ENCODE peak calls at places on chromosome 2, in ten cellular contexts. One of them, this sample, is unnamed.

GRCh38 chr2:236607471-236608307 is 38.1 kb downstream of the ACKR3 start:
- DNase-seq in AG04449: no peak
- DNase-seq in skeletal muscle cell: peak; percentile 19
- DNase-seq in K562: peak; percentile 28
- DNase-seq in GM23338: peak; percentile 42
- DNase-seq in SK-N-SH: peak; percentile 19
- DNase-seq in right lobe of liver: no peak
- DNase-seq in HCT116: no peak
- DNase-seq in uterus: no peak
- DNase-seq in pancreas: no peak
- DNase-seq in this sample: no peak

GRCh38 chr2:185279999-185280398 is 458.6 kb upstream of the FSIP2 start:
- DNase-seq in AG04449: no peak
- DNase-seq in skeletal muscle cell: no peak
- DNase-seq in K562: no peak
- DNase-seq in GM23338: peak; percentile 43
- DNase-seq in SK-N-SH: peak; percentile 3
- DNase-seq in right lobe of liver: no peak
- DNase-seq in HCT116: no peak
- DNase-seq in uterus: no peak
- DNase-seq in pancreas: no peak
- DNase-seq in this sample: no peak

GRCh38 chr2:185978634-185979405 is 240.2 kb downstream of the FSIP2 start:
- DNase-seq in AG04449: no peak
- DNase-seq in skeletal muscle cell: peak; percentile 59
- DNase-seq in K562: no peak
- DNase-seq in GM23338: no peak
- DNase-seq in SK-N-SH: peak; percentile 6
- DNase-seq in right lobe of liver: no peak
- DNase-seq in HCT116: peak; percentile 35
- DNase-seq in uterus: no peak
- DNase-seq in pancreas: no peak
- DNase-seq in this sample: no peak

GRCh38 chr2:239041062-239041461 is 193.2 kb downstream of the TWIST2 start:
- DNase-seq in AG04449: no peak
- DNase-seq in skeletal muscle cell: no peak
- DNase-seq in K562: no peak
- DNase-seq in GM23338: no peak
- DNase-seq in SK-N-SH: no peak
- DNase-seq in right lobe of liver: no peak
- DNase-seq in HCT116: no peak
- DNase-seq in uterus: no peak
- DNase-seq in pancreas: peak; percentile 35
- DNase-seq in this sample: no peak

GRCh38 chr2:56017784-56018183 is 94.2 kb upstream of the EFEMP1 start:
- DNase-seq in AG04449: no peak
- DNase-seq in skeletal muscle cell: no peak
- DNase-seq in K562: no peak
- DNase-seq in GM23338: no peak
- DNase-seq in SK-N-SH: no peak
- DNase-seq in right lobe of liver: no peak
- DNase-seq in HCT116: no peak
- DNase-seq in uterus: no peak
- DNase-seq in pancreas: no peak
- DNase-seq in this sample: no peak

GRCh38 chr2:70008290-70008689 is 46.9 kb upstream of the ASPRV1 start:
- DNase-seq in AG04449: no peak
- DNase-seq in skeletal muscle cell: no peak
- DNase-seq in K562: no peak
- DNase-seq in GM23338: no peak
- DNase-seq in SK-N-SH: no peak
- DNase-seq in right lobe of liver: no peak
- DNase-seq in HCT116: no peak
- DNase-seq in uterus: no peak
- DNase-seq in pancreas: no peak
- DNase-seq in this sample: no peak

GRCh38 chr2:145729993-145730770 is 1210.3 kb upstream of the ZEB2 start:
- DNase-seq in AG04449: no peak
- DNase-seq in skeletal muscle cell: no peak
- DNase-seq in K562: peak; percentile 47
- DNase-seq in GM23338: no peak
- DNase-seq in SK-N-SH: no peak
- DNase-seq in right lobe of liver: no peak
- DNase-seq in HCT116: no peak
- DNase-seq in uterus: no peak
- DNase-seq in pancreas: no peak
- DNase-seq in this sample: no peak

GRCh38 chr2:133791191-133791590 is 222.9 kb upstream of the NCKAP5 start:
- DNase-seq in AG04449: peak; percentile 44
- DNase-seq in skeletal muscle cell: no peak
- DNase-seq in K562: no peak
- DNase-seq in GM23338: no peak
- DNase-seq in SK-N-SH: no peak
- DNase-seq in right lobe of liver: no peak
- DNase-seq in HCT116: no peak
- DNase-seq in uterus: no peak
- DNase-seq in pancreas: no peak
- DNase-seq in this sample: no peak

GRCh38 chr2:237488901-237489860 is 2.1 kb downstream of the MLPH start:
- DNase-seq in AG04449: no peak
- DNase-seq in skeletal muscle cell: no peak
- DNase-seq in K562: no peak
- DNase-seq in GM23338: no peak
- DNase-seq in SK-N-SH: no peak
- DNase-seq in right lobe of liver: no peak
- DNase-seq in HCT116: no peak
- DNase-seq in uterus: no peak
- DNase-seq in pancreas: peak; percentile 44
- DNase-seq in this sample: peak; percentile 80

GRCh38 chr2:108447947-108448677 is 894 bp upstream of the GCC2 start:
- DNase-seq in AG04449: no peak
- DNase-seq in skeletal muscle cell: no peak
- DNase-seq in K562: no peak
- DNase-seq in GM23338: no peak
- DNase-seq in SK-N-SH: no peak
- DNase-seq in right lobe of liver: no peak
- DNase-seq in HCT116: no peak
- DNase-seq in uterus: no peak
- DNase-seq in pancreas: peak; percentile 67
- DNase-seq in this sample: no peak

GRCh38 chr2:32357545-32358482 is 991 bp downstream of the BIRC6 start:
- DNase-seq in AG04449: no peak
- DNase-seq in skeletal muscle cell: no peak
- DNase-seq in K562: peak; percentile 65
- DNase-seq in GM23338: peak; percentile 64
- DNase-seq in SK-N-SH: peak; percentile 77
- DNase-seq in right lobe of liver: peak; percentile 59
- DNase-seq in HCT116: peak; percentile 6
- DNase-seq in uterus: peak; percentile 39
- DNase-seq in pancreas: peak; percentile 67
- DNase-seq in this sample: no peak

GRCh38 chr2:28209312-28209711 is 183.3 kb upstream of the FOSL2 start:
- DNase-seq in AG04449: no peak
- DNase-seq in skeletal muscle cell: peak; percentile 37
- DNase-seq in K562: no peak
- DNase-seq in GM23338: no peak
- DNase-seq in SK-N-SH: no peak
- DNase-seq in right lobe of liver: no peak
- DNase-seq in HCT116: no peak
- DNase-seq in uterus: no peak
- DNase-seq in pancreas: no peak
- DNase-seq in this sample: no peak

GRCh38 chr2:46706264-46706983 is 209.2 kb downstream of the MCFD2 start:
- DNase-seq in AG04449: no peak
- DNase-seq in skeletal muscle cell: no peak
- DNase-seq in K562: no peak
- DNase-seq in GM23338: no peak
- DNase-seq in SK-N-SH: no peak
- DNase-seq in right lobe of liver: no peak
- DNase-seq in HCT116: no peak
- DNase-seq in uterus: no peak
- DNase-seq in pancreas: no peak
- DNase-seq in this sample: no peak

GRCh38 chr2:95208101-95208500 is 780 bp downstream of the ZNF892 start:
- DNase-seq in AG04449: no peak
- DNase-seq in skeletal muscle cell: no peak
- DNase-seq in K562: no peak
- DNase-seq in GM23338: no peak
- DNase-seq in SK-N-SH: no peak
- DNase-seq in right lobe of liver: no peak
- DNase-seq in HCT116: no peak
- DNase-seq in uterus: no peak
- DNase-seq in pancreas: no peak
- DNase-seq in this sample: no peak

GRCh38 chr2:163395602-163396001 is 340.2 kb downstream of the FIGN start:
- DNase-seq in AG04449: no peak
- DNase-seq in skeletal muscle cell: no peak
- DNase-seq in K562: no peak
- DNase-seq in GM23338: no peak
- DNase-seq in SK-N-SH: no peak
- DNase-seq in right lobe of liver: no peak
- DNase-seq in HCT116: no peak
- DNase-seq in uterus: no peak
- DNase-seq in pancreas: no peak
- DNase-seq in this sample: no peak

GRCh38 chr2:113894156-113894743 is 4.4 kb downstream of the ACTR3 start:
- DNase-seq in AG04449: peak; percentile 47
- DNase-seq in skeletal muscle cell: peak; percentile 75
- DNase-seq in K562: no peak
- DNase-seq in GM23338: peak; percentile 15
- DNase-seq in SK-N-SH: no peak
- DNase-seq in right lobe of liver: no peak
- DNase-seq in HCT116: peak; percentile 29
- DNase-seq in uterus: no peak
- DNase-seq in pancreas: no peak
- DNase-seq in this sample: peak; percentile 64

GRCh38 chr2:199405241-199405640 is 52.5 kb downstream of the SATB2 start:
- DNase-seq in AG04449: no peak
- DNase-seq in skeletal muscle cell: no peak
- DNase-seq in K562: peak; percentile 13
- DNase-seq in GM23338: peak; percentile 90
- DNase-seq in SK-N-SH: no peak
- DNase-seq in right lobe of liver: no peak
- DNase-seq in HCT116: peak; percentile 27
- DNase-seq in uterus: no peak
- DNase-seq in pancreas: no peak
- DNase-seq in this sample: no peak

GRCh38 chr2:159177957-159178356 is 108.5 kb downstream of the WDSUB1 start:
- DNase-seq in AG04449: no peak
- DNase-seq in skeletal muscle cell: no peak
- DNase-seq in K562: no peak
- DNase-seq in GM23338: peak; percentile 16
- DNase-seq in SK-N-SH: no peak
- DNase-seq in right lobe of liver: no peak
- DNase-seq in HCT116: no peak
- DNase-seq in uterus: no peak
- DNase-seq in pancreas: no peak
- DNase-seq in this sample: no peak

GRCh38 chr2:188293601-188294482 is 2.2 kb downstream of the GULP1 start:
- DNase-seq in AG04449: no peak
- DNase-seq in skeletal muscle cell: peak; percentile 66
- DNase-seq in K562: peak; percentile 17
- DNase-seq in GM23338: no peak
- DNase-seq in SK-N-SH: peak; percentile 61
- DNase-seq in right lobe of liver: peak; percentile 38
- DNase-seq in HCT116: peak; percentile 84
- DNase-seq in uterus: peak; percentile 85
- DNase-seq in pancreas: peak; percentile 89
- DNase-seq in this sample: peak; percentile 64
- H3K4me3 ChIP-seq in AG04449: peak overlapping the region; percentile 82
- H3K4me3 ChIP-seq in skeletal muscle cell: peak overlapping the region; percentile 79
- H3K4me3 ChIP-seq in K562: peak overlapping the region; percentile 75
- H3K4me3 ChIP-seq in GM23338: peak overlapping the region; percentile 82
- H3K4me3 ChIP-seq in SK-N-SH: peak overlapping the region; percentile 97
- H3K4me3 ChIP-seq in right lobe of liver: no peak overlapping the region
- H3K4me3 ChIP-seq in HCT116: peak overlapping the region; percentile 80
- H3K4me3 ChIP-seq in uterus: peak overlapping the region; percentile 90
- H3K4me3 ChIP-seq in pancreas: peak overlapping the region; percentile 10
- H3K4me3 ChIP-seq in this sample: peak overlapping the region; percentile 79

GRCh38 chr2:137179542-137179941 is 414.2 kb downstream of the THSD7B start:
- DNase-seq in AG04449: no peak
- DNase-seq in skeletal muscle cell: no peak
- DNase-seq in K562: no peak
- DNase-seq in GM23338: no peak
- DNase-seq in SK-N-SH: no peak
- DNase-seq in right lobe of liver: no peak
- DNase-seq in HCT116: no peak
- DNase-seq in uterus: no peak
- DNase-seq in pancreas: no peak
- DNase-seq in this sample: no peak
- H3K4me3 ChIP-seq in AG04449: no peak overlapping the region
- H3K4me3 ChIP-seq in skeletal muscle cell: no peak overlapping the region
- H3K4me3 ChIP-seq in K562: no peak overlapping the region
- H3K4me3 ChIP-seq in GM23338: no peak overlapping the region
- H3K4me3 ChIP-seq in SK-N-SH: no peak overlapping the region
- H3K4me3 ChIP-seq in right lobe of liver: no peak overlapping the region
- H3K4me3 ChIP-seq in HCT116: no peak overlapping the region
- H3K4me3 ChIP-seq in uterus: no peak overlapping the region
- H3K4me3 ChIP-seq in pancreas: no peak overlapping the region
- H3K4me3 ChIP-seq in this sample: no peak overlapping the region

DNA sequence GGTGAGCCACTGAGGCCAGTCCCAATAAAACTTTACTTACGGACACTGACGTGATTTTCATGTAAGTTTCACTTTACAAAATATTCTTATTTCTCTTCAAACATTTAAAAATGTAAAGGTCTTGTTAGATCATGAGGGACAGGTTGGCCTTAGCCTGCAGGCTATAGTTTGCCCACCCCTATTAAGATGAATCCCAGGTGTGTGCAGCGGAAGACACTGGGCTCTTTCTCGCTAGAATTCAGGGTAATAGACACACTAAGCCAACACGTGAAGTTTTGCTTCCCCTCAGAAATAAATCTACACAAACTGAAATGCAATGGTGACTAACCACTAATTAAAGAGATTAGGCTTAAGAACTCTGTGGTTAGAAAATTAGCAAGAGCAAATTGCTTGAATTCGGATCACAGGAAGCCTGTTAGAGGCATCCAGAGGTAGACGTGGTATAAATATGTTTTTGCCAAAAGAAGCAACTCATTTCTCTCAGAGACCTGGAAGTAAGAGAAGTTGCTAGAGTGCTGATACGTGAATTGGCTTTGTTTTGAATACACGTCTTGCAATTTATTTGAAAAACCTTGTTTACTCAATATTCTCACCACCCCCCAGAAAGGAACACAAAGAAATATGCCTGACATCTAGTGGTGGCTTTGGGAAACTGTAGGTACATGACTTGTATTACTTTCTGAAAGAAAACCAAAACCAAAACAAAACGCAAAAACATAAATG is 151.6 kb downstream of the DTNB start:
- DNase-seq in AG04449: peak; percentile 34
- DNase-seq in skeletal muscle cell: peak; percentile 26
- DNase-seq in K562: peak; percentile 42
- DNase-seq in GM23338: peak; percentile 72
- DNase-seq in SK-N-SH: peak; percentile 66
- DNase-seq in right lobe of liver: no peak
- DNase-seq in HCT116: peak; percentile 35
- DNase-seq in uterus: peak; percentile 26
- DNase-seq in pancreas: no peak
- DNase-seq in this sample: peak; percentile 7
- H3K4me3 ChIP-seq in AG04449: peak overlapping the region; percentile 2
- H3K4me3 ChIP-seq in skeletal muscle cell: no peak overlapping the region
- H3K4me3 ChIP-seq in K562: no peak overlapping the region
- H3K4me3 ChIP-seq in GM23338: no peak overlapping the region
- H3K4me3 ChIP-seq in SK-N-SH: no peak overlapping the region
- H3K4me3 ChIP-seq in right lobe of liver: peak overlapping the region; percentile 19
- H3K4me3 ChIP-seq in HCT116: no peak overlapping the region
- H3K4me3 ChIP-seq in uterus: peak overlapping the region; percentile 31
- H3K4me3 ChIP-seq in pancreas: no peak overlapping the region
- H3K4me3 ChIP-seq in this sample: no peak overlapping the region

GRCh38 chr2:62435720-62436119 is 70.3 kb downstream of the TMEM17 start:
- DNase-seq in AG04449: no peak
- DNase-seq in skeletal muscle cell: no peak
- DNase-seq in K562: no peak
- DNase-seq in GM23338: no peak
- DNase-seq in SK-N-SH: no peak
- DNase-seq in right lobe of liver: no peak
- DNase-seq in HCT116: no peak
- DNase-seq in uterus: no peak
- DNase-seq in pancreas: no peak
- DNase-seq in this sample: no peak
- H3K4me3 ChIP-seq in AG04449: no peak overlapping the region
- H3K4me3 ChIP-seq in skeletal muscle cell: no peak overlapping the region
- H3K4me3 ChIP-seq in K562: no peak overlapping the region
- H3K4me3 ChIP-seq in GM23338: no peak overlapping the region
- H3K4me3 ChIP-seq in SK-N-SH: no peak overlapping the region
- H3K4me3 ChIP-seq in right lobe of liver: no peak overlapping the region
- H3K4me3 ChIP-seq in HCT116: no peak overlapping the region
- H3K4me3 ChIP-seq in uterus: no peak overlapping the region
- H3K4me3 ChIP-seq in pancreas: no peak overlapping the region
- H3K4me3 ChIP-seq in this sample: no peak overlapping the region

This sample was measured in kidney epithelial cell.